ENCODE peak calls at places on chromosomes 3 and 15, in five cellular contexts. I is HL-60, P is tibial artery, Z is SK-N-SH, L is heart left ventricle. M is an unnamed sample.

GRCh38 chr3:100106531-100107155 is 7.7 kb downstream of the FILIP1L start:
- DNase-seq in I (no peak), L (no peak), Z (no peak), P (no peak), M (no peak)

GRCh38 chr15:90063733-90064247 is 38.5 kb downstream of the IDH2 start:
- DNase-seq in I (peak), L (no peak), Z (no peak), P (no peak), M (peak)

GRCh38 chr3:14125193-14126016 is 553 bp downstream of the TMEM43 start:
- DNase-seq in I (peak), P (peak), Z (no peak), L (peak), M (peak)

GRCh38 chr3:43371494-43371893 is 85.2 kb downstream of the SNRK start:
- DNase-seq in Z (no peak), P (no peak), I (no peak), L (no peak), M (no peak)

GRCh38 chr3:146037697-146038096 is 123.3 kb downstream of the PLOD2 start:
- DNase-seq in L (no peak), I (no peak), P (no peak), Z (no peak), M (no peak)

GRCh38 chr3:37905346-37905745 is 43.7 kb downstream of the CTDSPL start:
- DNase-seq in L (no peak), Z (no peak), I (no peak), P (no peak), M (peak)

GRCh38 chr3:100164730-100165129 is 50.4 kb upstream of the FILIP1L start:
- DNase-seq in P (no peak), I (no peak), L (no peak), Z (peak), M (no peak)

GRCh38 chr3:100260081-100260684 is 609 bp upstream of the TBC1D23 start:
- DNase-seq in L (peak), I (peak), Z (no peak), P (peak), M (peak)

GRCh38 chr3:42164635-42165034 is 73.5 kb downstream of the TRAK1 start:
- DNase-seq in I (peak), P (peak), L (no peak), Z (no peak), M (no peak)

GRCh38 chr3:32734756-32735155 is 49.8 kb downstream of the CNOT10 start:
- DNase-seq in I (no peak), P (no peak), L (no peak), Z (no peak), M (no peak)

DNA sequence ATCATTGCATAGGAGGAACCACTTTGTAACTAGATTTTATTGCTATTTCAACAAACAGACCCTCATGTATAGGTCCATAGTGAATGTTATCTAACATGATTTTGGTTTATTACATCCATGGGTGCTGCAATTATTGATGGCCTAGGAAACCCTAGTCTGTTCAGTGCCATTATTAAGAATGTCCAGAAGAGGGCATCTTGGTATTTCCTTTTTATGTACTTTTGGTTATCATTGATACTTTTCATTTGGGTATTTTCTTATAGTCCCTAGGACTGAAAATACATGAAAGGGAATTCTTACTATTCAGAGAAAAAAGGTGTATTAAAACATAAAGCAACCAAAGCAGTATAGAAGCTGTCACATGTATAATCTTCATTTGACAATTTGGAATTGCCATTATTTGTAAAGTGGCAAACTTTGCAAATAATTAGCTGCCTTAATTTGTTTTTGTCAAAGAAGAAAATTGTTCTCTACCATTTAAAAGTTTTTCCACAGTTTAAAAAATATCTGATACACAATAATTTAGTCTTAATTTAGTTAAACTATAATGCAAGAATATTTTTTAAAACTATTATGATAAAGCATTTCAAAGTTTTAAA is 48.7 kb downstream of the CNOT10 start:
- DNase-seq in L (no peak), P (no peak), I (peak), Z (peak), M (no peak)
- TF ChIP-seq CTCF in L (peak), P (peak), I (peak), Z (peak), M (peak)

GRCh38 chr3:189132125-189132744 is 39.5 kb upstream of the TPRG1 start:
- DNase-seq in I (peak), Z (no peak), P (no peak), L (peak), M (peak)
- H3K27ac ChIP-seq in I (no peak), Z (peak), P (peak), L (no peak), M (no peak)

GRCh38 chr3:93979850-93980677 is at the start of gene ARL13B:
- DNase-seq in I (peak), Z (peak), L (peak), P (peak), M (peak)
- H3K4me3 ChIP-seq in I (peak), Z (peak), L (peak), P (peak), M (peak)

GRCh38 chr15:70486012-70486411 is 277.3 kb downstream of the UACA start:
- DNase-seq in L (no peak), I (no peak), P (no peak), Z (no peak), M (no peak)

GRCh38 chr15:70488941-70489848 is 274.2 kb downstream of the UACA start:
- DNase-seq in P (no peak), L (no peak), Z (no peak), I (no peak), M (no peak)

GRCh38 chr15:70486451-70487379 is 276.6 kb downstream of the UACA start:
- DNase-seq in L (no peak), P (no peak), Z (no peak), I (peak), M (no peak)

GRCh38 chr15:70488002-70488605 is 275.3 kb downstream of the UACA start:
- DNase-seq in L (peak), P (peak), I (peak), Z (peak), M (peak)

DNA sequence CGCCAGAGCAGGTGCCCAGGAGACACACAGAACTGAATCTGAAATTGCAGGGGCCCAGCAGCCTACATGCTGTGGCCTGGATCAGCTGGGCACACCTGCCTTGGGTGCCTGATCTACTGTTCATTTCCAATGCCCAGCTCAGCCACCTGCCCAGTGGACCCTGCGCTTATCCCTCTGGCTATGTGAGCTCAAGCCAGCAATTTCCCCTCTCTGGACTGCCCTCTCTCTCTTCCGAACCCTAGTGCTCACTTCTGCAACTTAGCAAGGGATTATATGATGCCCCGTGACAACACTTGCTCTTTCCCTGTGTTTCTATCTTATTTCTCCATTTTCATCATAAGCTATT is 276.0 kb downstream of the UACA start:
- DNase-seq in I (no peak), Z (no peak), P (no peak), L (no peak), M (no peak)
- TF ChIP-seq CTCF in I (no peak), Z (no peak), P (no peak), L (no peak), M (no peak)

DNA sequence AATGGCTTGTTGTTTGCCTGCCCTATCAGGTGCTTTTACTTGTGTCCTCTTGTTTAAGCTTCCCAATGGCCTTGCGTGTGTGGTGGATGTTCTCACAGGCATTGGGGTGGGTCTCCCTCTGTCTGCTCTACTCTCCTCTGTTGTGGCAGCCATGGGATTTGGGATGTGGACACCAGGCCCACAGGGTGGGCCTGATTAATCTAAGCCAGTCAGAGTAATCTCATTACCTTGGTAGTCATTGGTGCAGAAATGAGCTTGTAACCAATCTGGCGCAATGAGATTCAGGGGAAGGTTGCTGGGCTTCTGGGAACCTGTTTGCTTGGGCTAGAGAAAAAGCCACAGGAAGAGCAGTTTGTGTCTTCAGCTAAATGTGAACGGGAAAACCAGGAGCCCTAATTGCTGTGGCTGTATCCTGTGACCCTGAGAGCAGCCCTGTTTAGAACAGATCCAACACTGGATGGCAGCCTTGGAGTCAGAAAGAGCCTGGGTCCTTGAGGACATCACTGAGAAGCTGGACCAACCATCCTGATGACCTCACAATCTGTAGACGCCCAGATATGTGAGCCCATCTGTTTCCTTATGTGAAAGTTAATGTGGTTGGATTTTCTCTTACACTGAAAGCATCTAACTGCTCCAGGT is 157.3 kb upstream of the UBE2E1 start:
- DNase-seq in Z (peak), I (no peak), P (no peak), L (no peak), M (no peak)
- H3K27ac ChIP-seq in Z (no peak), I (no peak), P (no peak), L (no peak), M (no peak)

DNA sequence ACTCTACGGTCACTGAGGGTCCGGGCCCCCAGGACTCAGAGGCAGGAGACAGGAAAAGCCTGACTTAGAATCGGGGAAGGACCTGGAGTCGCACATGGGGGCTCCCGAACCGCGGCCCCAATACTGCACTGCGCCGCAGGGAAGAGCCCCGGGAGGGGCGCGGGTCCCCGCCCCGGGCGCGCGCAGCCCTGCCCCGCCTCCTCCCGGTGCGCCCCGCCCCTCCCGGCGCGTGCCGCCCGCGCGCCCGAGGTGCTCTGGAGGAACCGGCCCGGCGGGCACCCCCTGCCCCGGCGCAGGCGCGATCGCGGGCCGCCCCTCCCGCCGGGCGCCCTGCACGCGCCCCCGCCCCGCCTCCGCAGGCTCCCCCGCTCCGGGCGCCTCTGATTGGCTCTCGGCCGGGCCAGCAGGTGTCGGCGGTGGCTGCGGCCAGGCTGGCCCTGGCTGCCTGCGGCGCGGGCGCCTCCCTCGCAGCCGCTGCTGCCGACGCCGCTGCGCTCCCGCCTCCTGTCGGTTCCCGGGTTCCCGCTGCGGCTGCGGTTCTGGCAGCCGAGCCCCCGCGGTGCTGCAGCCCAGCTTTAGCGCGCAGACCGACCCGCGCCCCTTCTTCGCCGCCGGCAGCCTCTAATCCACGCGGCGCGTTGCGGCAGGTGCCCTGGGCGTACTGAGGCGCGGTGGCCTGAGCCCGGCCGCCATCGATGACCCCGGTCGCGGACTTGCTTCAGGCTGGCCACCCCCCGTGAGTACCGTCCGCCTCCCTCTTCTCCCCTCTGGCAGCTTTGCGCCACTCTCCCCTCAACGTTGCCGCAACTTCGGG is at the start of gene MYRIP:
- DNase-seq in I (peak), Z (peak), L (peak), P (peak), M (peak)
- H3K4me3 ChIP-seq in I (peak), Z (peak), L (peak), P (peak), M (peak)

GRCh38 chr3:128464188-128464587 is 2.5 kb downstream of the DNAJB8 start:
- DNase-seq in P (no peak), I (no peak), L (no peak), Z (no peak), M (no peak)
- TF ChIP-seq CTCF in P (no peak), I (no peak), L (peak), Z (peak), M (no peak)